ENCODE peak calls at places on chromosomes 16 and 17, in four cellular contexts. One of them, this sample, is unnamed.

GRCh38 chr16:2912330-2913199 is 834 bp downstream of the FLYWCH1 start:
- DNase-seq in tibial artery: no peak
- DNase-seq in neural progenitor cell: peak; percentile 58
- DNase-seq in astrocyte: peak; percentile 72
- DNase-seq in this sample: peak; percentile 37

GRCh38 chr17:5485270-5486205 is at the start of gene DERL2:
- DNase-seq in astrocyte: peak; percentile 18
- DNase-seq in neural progenitor cell: peak; percentile 78
- DNase-seq in tibial artery: no peak
- DNase-seq in this sample: peak; percentile 21

GRCh38 chr17:44198721-44199552 is 747 bp downstream of the ATXN7L3 start:
- DNase-seq in tibial artery: peak; percentile 44
- DNase-seq in neural progenitor cell: peak; percentile 89
- DNase-seq in astrocyte: no peak
- DNase-seq in this sample: peak; percentile 66

GRCh38 chr17:46009681-46010596 is 10.9 kb downstream of the STH start:
- DNase-seq in astrocyte: peak; percentile 75
- DNase-seq in neural progenitor cell: no peak
- DNase-seq in tibial artery: no peak
- DNase-seq in this sample: no peak

GRCh38 chr16:4116328-4117249 is at the start of gene ADCY9:
- DNase-seq in neural progenitor cell: peak; percentile 96
- DNase-seq in tibial artery: peak; percentile 69
- DNase-seq in astrocyte: peak; percentile 71
- DNase-seq in this sample: peak; percentile 87

GRCh38 chr17:35731239-35731931 is at the start of gene RASL10B:
- DNase-seq in astrocyte: no peak
- DNase-seq in neural progenitor cell: peak; percentile 85
- DNase-seq in tibial artery: no peak
- DNase-seq in this sample: peak; percentile 76

GRCh38 chr17:75511610-75512575 is 3.4 kb downstream of the CASKIN2 start:
- DNase-seq in astrocyte: no peak
- DNase-seq in neural progenitor cell: no peak
- DNase-seq in tibial artery: no peak
- DNase-seq in this sample: no peak

GRCh38 chr16:13098536-13098935 is 197.1 kb downstream of the SHISA9 start:
- DNase-seq in tibial artery: no peak
- DNase-seq in astrocyte: no peak
- DNase-seq in neural progenitor cell: no peak
- DNase-seq in this sample: no peak

GRCh38 chr16:85551319-85551978 is 61.7 kb upstream of the GSE1 start:
- DNase-seq in astrocyte: no peak
- DNase-seq in tibial artery: no peak
- DNase-seq in neural progenitor cell: no peak
- DNase-seq in this sample: no peak

GRCh38 chr17:8913091-8913490 is 45.6 kb upstream of the PIK3R6 start:
- DNase-seq in neural progenitor cell: no peak
- DNase-seq in astrocyte: no peak
- DNase-seq in tibial artery: no peak
- DNase-seq in this sample: no peak

GRCh38 chr17:75504347-75505151 is 10.8 kb downstream of the CASKIN2 start:
- DNase-seq in neural progenitor cell: peak; percentile 67
- DNase-seq in astrocyte: no peak
- DNase-seq in tibial artery: no peak
- DNase-seq in this sample: peak; percentile 37

GRCh38 chr17:43562679-43563146 is 16.6 kb upstream of the ETV4 start:
- DNase-seq in astrocyte: no peak
- DNase-seq in neural progenitor cell: peak; percentile 78
- DNase-seq in tibial artery: no peak
- DNase-seq in this sample: no peak

GRCh38 chr16:89315791-89316581 is 98.5 kb downstream of the ZNF778 start:
- DNase-seq in astrocyte: peak; percentile 93
- DNase-seq in tibial artery: peak; percentile 37
- DNase-seq in neural progenitor cell: no peak
- DNase-seq in this sample: peak; percentile 81

GRCh38 chr17:57881143-57881542 is 31.3 kb upstream of the MRPS23 start:
- DNase-seq in astrocyte: peak; percentile 93
- DNase-seq in neural progenitor cell: no peak
- DNase-seq in tibial artery: no peak
- DNase-seq in this sample: no peak

GRCh38 chr16:24925163-24925562 is 79.4 kb downstream of the SLC5A11 start:
- DNase-seq in tibial artery: no peak
- DNase-seq in neural progenitor cell: no peak
- DNase-seq in astrocyte: no peak
- DNase-seq in this sample: no peak

GRCh38 chr16:57479422-57480126 is 6.7 kb downstream of the DOK4 start:
- DNase-seq in neural progenitor cell: peak; percentile 66
- DNase-seq in astrocyte: peak; percentile 54
- DNase-seq in tibial artery: peak; percentile 32
- DNase-seq in this sample: no peak

GRCh38 chr16:72876981-72877373 is 171.0 kb downstream of the ZFHX3 start:
- DNase-seq in tibial artery: no peak
- DNase-seq in astrocyte: peak; percentile 71
- DNase-seq in neural progenitor cell: no peak
- DNase-seq in this sample: no peak

GRCh38 chr17:55266051-55266957 is 1.5 kb downstream of the HLF start:
- DNase-seq in neural progenitor cell: peak; percentile 38
- DNase-seq in astrocyte: no peak
- DNase-seq in tibial artery: no peak
- DNase-seq in this sample: no peak

GRCh38 chr16:7714775-7715174 is 382.1 kb downstream of the RBFOX1 start:
- DNase-seq in neural progenitor cell: no peak
- DNase-seq in tibial artery: no peak
- DNase-seq in astrocyte: no peak
- DNase-seq in this sample: no peak

GRCh38 chr17:29190039-29190438 is 9.8 kb upstream of the MYO18A start:
- DNase-seq in tibial artery: no peak
- DNase-seq in astrocyte: no peak
- DNase-seq in neural progenitor cell: no peak
- DNase-seq in this sample: no peak

GRCh38 chr16:89502319-89502843 is 5.8 kb upstream of the SPG7 start:
- DNase-seq in astrocyte: peak; percentile 45
- DNase-seq in tibial artery: no peak
- DNase-seq in neural progenitor cell: no peak
- DNase-seq in this sample: no peak

GRCh38 chr16:58366247-58367031 is 25.8 kb upstream of the GINS3 start:
- DNase-seq in astrocyte: peak; percentile 82
- DNase-seq in neural progenitor cell: no peak
- DNase-seq in tibial artery: no peak
- DNase-seq in this sample: peak; percentile 72

GRCh38 chr16:68233835-68234187 is 2.1 kb downstream of the ESRP2 start:
- DNase-seq in neural progenitor cell: no peak
- DNase-seq in astrocyte: no peak
- DNase-seq in tibial artery: no peak
- DNase-seq in this sample: no peak

GRCh38 chr17:75876190-75876937 is 2.0 kb downstream of the TRIM47 start:
- DNase-seq in tibial artery: no peak
- DNase-seq in neural progenitor cell: peak; percentile 71
- DNase-seq in astrocyte: no peak
- DNase-seq in this sample: no peak

GRCh38 chr17:29807520-29808361 is 122.3 kb downstream of the SSH2 start:
- DNase-seq in astrocyte: peak; percentile 32
- DNase-seq in tibial artery: peak; percentile 64
- DNase-seq in neural progenitor cell: peak; percentile 76
- DNase-seq in this sample: peak; percentile 50

GRCh38 chr17:55909776-55910175 is 158.9 kb downstream of the PCTP start:
- DNase-seq in astrocyte: no peak
- DNase-seq in neural progenitor cell: no peak
- DNase-seq in tibial artery: no peak
- DNase-seq in this sample: no peak

GRCh38 chr16:57184890-57185445 is 871 bp downstream of the PSME3IP1 start:
- DNase-seq in astrocyte: no peak
- DNase-seq in neural progenitor cell: peak; percentile 14
- DNase-seq in tibial artery: no peak
- DNase-seq in this sample: no peak

DNA sequence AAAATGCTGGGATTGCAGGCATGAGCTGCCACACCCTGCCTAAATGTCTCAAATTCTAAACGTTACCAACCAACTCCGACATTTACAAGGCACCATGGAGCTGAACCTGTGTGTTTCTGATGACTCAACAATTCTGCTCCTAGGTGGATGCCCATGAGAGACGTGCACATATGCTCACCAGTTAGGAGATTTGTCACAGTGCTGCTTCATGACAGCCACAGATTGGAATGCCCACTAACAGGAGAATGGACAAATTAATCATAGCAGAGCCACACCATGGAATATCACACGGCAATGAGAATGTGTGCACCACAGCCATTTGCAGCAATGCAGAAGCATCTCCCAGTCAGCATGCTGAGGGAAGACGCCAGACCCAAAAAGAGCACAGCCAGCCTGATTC is 8.0 kb upstream of the KCNG4 start:
- DNase-seq in astrocyte: peak; percentile 18
- DNase-seq in neural progenitor cell: no peak
- DNase-seq in tibial artery: no peak
- DNase-seq in this sample: no peak
- H3K4me3 ChIP-seq in astrocyte: no peak overlapping the region
- H3K4me3 ChIP-seq in neural progenitor cell: no peak overlapping the region
- H3K4me3 ChIP-seq in tibial artery: no peak overlapping the region
- H3K4me3 ChIP-seq in this sample: no peak overlapping the region

GRCh38 chr16:86575095-86575685 is 3.2 kb upstream of the FOXL1 start:
- DNase-seq in astrocyte: no peak
- DNase-seq in neural progenitor cell: no peak
- DNase-seq in tibial artery: no peak
- DNase-seq in this sample: no peak

GRCh38 chr16:86574646-86575045 is 3.7 kb upstream of the FOXL1 start:
- DNase-seq in tibial artery: no peak
- DNase-seq in astrocyte: no peak
- DNase-seq in neural progenitor cell: no peak
- DNase-seq in this sample: no peak

GRCh38 chr16:86576591-86577313 is 1.6 kb upstream of the FOXL1 start:
- DNase-seq in astrocyte: peak; percentile 80
- DNase-seq in tibial artery: no peak
- DNase-seq in neural progenitor cell: no peak
- DNase-seq in this sample: no peak

GRCh38 chr16:86577314-86577971 is 906 bp upstream of the FOXL1 start:
- DNase-seq in astrocyte: peak; percentile 74
- DNase-seq in tibial artery: no peak
- DNase-seq in neural progenitor cell: no peak
- DNase-seq in this sample: no peak

DNA sequence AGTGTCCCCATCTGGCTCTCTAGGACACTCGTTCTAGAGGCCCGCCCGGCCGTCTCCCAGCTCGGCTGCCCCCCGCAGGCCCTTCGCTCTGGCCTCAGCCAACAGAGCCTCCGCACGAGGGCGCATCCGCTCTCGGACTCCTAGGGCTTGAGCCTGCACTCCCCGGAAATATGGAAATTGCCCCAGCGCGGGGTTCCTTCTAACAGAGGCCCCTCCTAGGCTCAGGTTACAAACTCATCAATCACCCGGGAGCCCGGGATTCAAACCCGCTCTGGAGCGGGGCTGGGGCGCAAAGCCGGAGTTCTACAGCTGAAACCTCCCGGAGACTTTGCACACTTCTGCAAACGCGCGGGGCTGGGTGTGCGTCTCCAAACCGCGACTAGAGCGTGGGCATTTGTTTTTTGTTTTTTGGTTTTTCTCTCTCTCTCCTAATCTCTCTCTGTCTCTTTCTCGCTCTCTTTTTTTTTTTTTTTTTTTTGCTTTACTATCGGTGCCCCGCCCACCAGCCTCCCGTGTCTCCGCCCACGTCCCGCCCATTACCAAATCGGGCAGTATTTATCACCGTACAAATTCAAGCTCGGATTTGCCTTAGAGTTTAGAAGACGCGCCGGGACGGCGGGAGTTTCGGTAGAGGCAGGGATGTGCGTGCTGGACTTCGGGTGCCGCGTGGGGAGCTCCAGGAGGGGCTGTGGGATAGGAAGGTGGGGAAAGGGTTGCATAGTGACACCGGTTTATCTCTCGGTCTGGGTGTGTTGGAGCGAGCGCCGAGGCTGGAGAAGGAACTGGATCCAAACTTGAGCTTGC is 2.4 kb upstream of the FOXL1 start:
- DNase-seq in astrocyte: peak; percentile 94
- DNase-seq in neural progenitor cell: peak; percentile 97
- DNase-seq in tibial artery: peak; percentile 89
- DNase-seq in this sample: peak; percentile 95
- H3K27me3 ChIP-seq in astrocyte: no peaks in the 10 kb centered on the region
- H3K27me3 ChIP-seq in neural progenitor cell: peaks cover 99% of the 10 kb centered on the region
- H3K27me3 ChIP-seq in tibial artery: no peaks in the 10 kb centered on the region
- H3K27me3 ChIP-seq in this sample: no peaks in the 10 kb centered on the region

GRCh38 chr16:46971271-46971670 is 2.2 kb downstream of the DNAJA2 start:
- DNase-seq in neural progenitor cell: no peak
- DNase-seq in tibial artery: no peak
- DNase-seq in astrocyte: no peak
- DNase-seq in this sample: no peak
- H3K36me3 ChIP-seq in neural progenitor cell: peaks cover 18% of the 10 kb centered on the region
- H3K36me3 ChIP-seq in tibial artery: peaks cover 38% of the 10 kb centered on the region
- H3K36me3 ChIP-seq in astrocyte: peaks cover 30% of the 10 kb centered on the region
- H3K36me3 ChIP-seq in this sample: peaks cover 59% of the 10 kb centered on the region

DNA sequence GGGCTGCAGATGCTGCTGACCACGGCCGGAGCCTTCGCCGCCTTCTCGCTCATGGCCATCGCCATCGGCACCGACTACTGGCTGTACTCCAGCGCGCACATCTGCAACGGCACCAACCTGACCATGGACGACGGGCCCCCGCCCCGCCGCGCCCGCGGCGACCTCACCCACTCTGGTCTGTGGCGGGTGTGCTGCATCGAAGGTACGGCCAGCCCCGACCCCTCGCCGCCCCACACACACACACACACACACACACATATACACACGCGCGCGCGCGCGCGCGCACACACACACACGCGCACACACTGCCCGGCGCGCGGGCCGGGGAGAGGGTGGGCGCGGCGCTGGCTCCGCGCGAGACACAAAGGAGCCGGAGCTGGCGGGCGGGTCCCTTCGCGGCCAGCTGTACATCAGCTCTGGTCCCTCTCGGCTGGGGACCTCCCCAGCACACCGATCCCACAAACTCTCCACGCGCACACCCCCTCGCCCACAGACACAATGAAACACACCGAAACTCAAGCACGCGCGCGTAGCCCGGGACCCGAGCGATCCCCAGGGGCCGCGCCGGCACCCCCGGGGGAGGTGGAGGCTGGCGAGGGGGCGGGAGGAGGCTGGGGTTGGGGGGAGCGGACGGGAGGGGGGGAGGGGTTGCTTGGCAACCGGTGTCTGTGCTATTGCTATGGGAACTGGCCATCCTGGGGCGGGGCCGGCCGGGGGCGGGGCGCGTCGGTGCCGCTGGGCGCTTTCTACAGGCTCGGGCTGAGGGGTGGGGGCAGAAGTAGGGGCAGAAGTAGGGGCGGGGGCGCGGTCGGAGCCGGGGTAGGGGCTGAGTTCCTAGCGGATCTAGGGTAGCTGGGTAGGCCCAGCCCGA is 658 bp downstream of the CACNG4 start:
- DNase-seq in neural progenitor cell: peak; percentile 74
- DNase-seq in tibial artery: no peak
- DNase-seq in astrocyte: no peak
- DNase-seq in this sample: no peak
- H3K4me3 ChIP-seq in neural progenitor cell: peak overlapping the region; percentile 67
- H3K4me3 ChIP-seq in tibial artery: peak overlapping the region; percentile 31
- H3K4me3 ChIP-seq in astrocyte: peak overlapping the region; percentile 55
- H3K4me3 ChIP-seq in this sample: peak overlapping the region; percentile 42